ENCODE peak calls at places on chromosomes 5 and 9, in nine cellular contexts. One of them, this sample, is unnamed.

GRCh38 chr5:168746893-168747640 is 167.9 kb upstream of the PANK3 start:
- DNase-seq in NB4: peak
- DNase-seq in neural progenitor cell: no peak
- DNase-seq in islet precursor cell: peak
- DNase-seq in germinal center: no peak
- DNase-seq in GM06990: no peak
- DNase-seq in mesendoderm: peak
- DNase-seq in Kasumi-1: no peak
- DNase-seq in mammary epithelial cell: no peak
- DNase-seq in this sample: no peak

GRCh38 chr5:111670826-111671492 is 86.0 kb downstream of the NREP start:
- DNase-seq in islet precursor cell: peak
- DNase-seq in germinal center: no peak
- DNase-seq in mammary epithelial cell: peak
- DNase-seq in GM06990: no peak
- DNase-seq in Kasumi-1: no peak
- DNase-seq in mesendoderm: no peak
- DNase-seq in neural progenitor cell: no peak
- DNase-seq in NB4: no peak
- DNase-seq in this sample: no peak

GRCh38 chr9:130539473-130540223 is 39.7 kb upstream of the FUBP3 start:
- DNase-seq in GM06990: no peak
- DNase-seq in mammary epithelial cell: peak
- DNase-seq in mesendoderm: no peak
- DNase-seq in islet precursor cell: no peak
- DNase-seq in NB4: no peak
- DNase-seq in Kasumi-1: no peak
- DNase-seq in germinal center: no peak
- DNase-seq in neural progenitor cell: no peak
- DNase-seq in this sample: no peak

GRCh38 chr5:62268239-62268638 is 37.8 kb upstream of the KIF2A start:
- DNase-seq in mesendoderm: no peak
- DNase-seq in islet precursor cell: no peak
- DNase-seq in GM06990: no peak
- DNase-seq in germinal center: no peak
- DNase-seq in mammary epithelial cell: peak
- DNase-seq in NB4: no peak
- DNase-seq in neural progenitor cell: no peak
- DNase-seq in Kasumi-1: no peak
- DNase-seq in this sample: no peak

GRCh38 chr5:82793808-82794419 is 283.3 kb downstream of the TMEM167A start:
- DNase-seq in Kasumi-1: peak
- DNase-seq in islet precursor cell: no peak
- DNase-seq in mammary epithelial cell: no peak
- DNase-seq in neural progenitor cell: peak
- DNase-seq in mesendoderm: peak
- DNase-seq in GM06990: no peak
- DNase-seq in germinal center: peak
- DNase-seq in NB4: peak
- DNase-seq in this sample: peak

GRCh38 chr9:87512321-87512720 is 14.7 kb downstream of the DAPK1 start:
- DNase-seq in Kasumi-1: no peak
- DNase-seq in GM06990: no peak
- DNase-seq in NB4: no peak
- DNase-seq in germinal center: no peak
- DNase-seq in mammary epithelial cell: no peak
- DNase-seq in mesendoderm: no peak
- DNase-seq in islet precursor cell: no peak
- DNase-seq in neural progenitor cell: no peak
- DNase-seq in this sample: no peak

GRCh38 chr5:67495072-67495471 is 298.5 kb upstream of the CD180 start:
- DNase-seq in NB4: no peak
- DNase-seq in germinal center: no peak
- DNase-seq in mammary epithelial cell: no peak
- DNase-seq in islet precursor cell: no peak
- DNase-seq in mesendoderm: no peak
- DNase-seq in neural progenitor cell: no peak
- DNase-seq in Kasumi-1: no peak
- DNase-seq in GM06990: no peak
- DNase-seq in this sample: no peak

GRCh38 chr5:38938424-38938823 is 92.6 kb downstream of the OSMR start:
- DNase-seq in germinal center: no peak
- DNase-seq in GM06990: no peak
- DNase-seq in NB4: no peak
- DNase-seq in Kasumi-1: no peak
- DNase-seq in neural progenitor cell: no peak
- DNase-seq in islet precursor cell: no peak
- DNase-seq in mammary epithelial cell: no peak
- DNase-seq in mesendoderm: peak
- DNase-seq in this sample: no peak

GRCh38 chr5:108164574-108164973 is 217.3 kb downstream of the FBXL17 start:
- DNase-seq in Kasumi-1: no peak
- DNase-seq in NB4: no peak
- DNase-seq in GM06990: no peak
- DNase-seq in islet precursor cell: no peak
- DNase-seq in neural progenitor cell: no peak
- DNase-seq in mesendoderm: no peak
- DNase-seq in germinal center: no peak
- DNase-seq in mammary epithelial cell: no peak
- DNase-seq in this sample: no peak

GRCh38 chr9:79140751-79141150 is 431.0 kb upstream of the TLE4 start:
- DNase-seq in NB4: no peak
- DNase-seq in islet precursor cell: no peak
- DNase-seq in germinal center: no peak
- DNase-seq in Kasumi-1: no peak
- DNase-seq in mesendoderm: no peak
- DNase-seq in GM06990: no peak
- DNase-seq in neural progenitor cell: no peak
- DNase-seq in mammary epithelial cell: no peak
- DNase-seq in this sample: no peak

GRCh38 chr9:12666813-12667212 is 26.4 kb upstream of the TYRP1 start:
- DNase-seq in mammary epithelial cell: no peak
- DNase-seq in neural progenitor cell: peak
- DNase-seq in Kasumi-1: no peak
- DNase-seq in mesendoderm: peak
- DNase-seq in GM06990: no peak
- DNase-seq in NB4: peak
- DNase-seq in germinal center: no peak
- DNase-seq in islet precursor cell: no peak
- DNase-seq in this sample: no peak

GRCh38 chr5:132471006-132471907 is 19.3 kb downstream of the IRF1 start:
- DNase-seq in NB4: no peak
- DNase-seq in GM06990: no peak
- DNase-seq in neural progenitor cell: no peak
- DNase-seq in islet precursor cell: no peak
- DNase-seq in mammary epithelial cell: no peak
- DNase-seq in germinal center: no peak
- DNase-seq in mesendoderm: no peak
- DNase-seq in Kasumi-1: no peak
- DNase-seq in this sample: no peak

GRCh38 chr9:129580211-129580915 is 40.5 kb downstream of the C9orf50 start:
- DNase-seq in mammary epithelial cell: no peak
- DNase-seq in germinal center: no peak
- DNase-seq in Kasumi-1: no peak
- DNase-seq in NB4: no peak
- DNase-seq in islet precursor cell: no peak
- DNase-seq in GM06990: peak
- DNase-seq in neural progenitor cell: no peak
- DNase-seq in mesendoderm: no peak
- DNase-seq in this sample: no peak

GRCh38 chr5:150410524-150411244 is 2.0 kb downstream of the CD74 start:
- DNase-seq in NB4: peak
- DNase-seq in Kasumi-1: peak
- DNase-seq in islet precursor cell: peak
- DNase-seq in neural progenitor cell: peak
- DNase-seq in GM06990: peak
- DNase-seq in mammary epithelial cell: peak
- DNase-seq in mesendoderm: peak
- DNase-seq in germinal center: peak
- DNase-seq in this sample: peak

GRCh38 chr5:133265720-133266575 is 214.1 kb downstream of the HSPA4 start:
- DNase-seq in islet precursor cell: no peak
- DNase-seq in NB4: peak
- DNase-seq in GM06990: peak
- DNase-seq in mesendoderm: no peak
- DNase-seq in mammary epithelial cell: no peak
- DNase-seq in germinal center: no peak
- DNase-seq in neural progenitor cell: no peak
- DNase-seq in Kasumi-1: no peak
- DNase-seq in this sample: no peak

GRCh38 chr5:157865844-157866243 is 6.9 kb upstream of the CLINT1 start:
- DNase-seq in neural progenitor cell: no peak
- DNase-seq in islet precursor cell: no peak
- DNase-seq in mesendoderm: no peak
- DNase-seq in germinal center: no peak
- DNase-seq in Kasumi-1: no peak
- DNase-seq in GM06990: no peak
- DNase-seq in NB4: no peak
- DNase-seq in mammary epithelial cell: peak
- DNase-seq in this sample: no peak

GRCh38 chr9:5435912-5436311 is 1.8 kb downstream of the PLGRKT start:
- DNase-seq in germinal center: no peak
- DNase-seq in mammary epithelial cell: peak
- DNase-seq in Kasumi-1: no peak
- DNase-seq in neural progenitor cell: no peak
- DNase-seq in islet precursor cell: no peak
- DNase-seq in mesendoderm: no peak
- DNase-seq in NB4: peak
- DNase-seq in GM06990: no peak
- DNase-seq in this sample: no peak

This sample was measured in T-helper 9 cell.